ENCODE peak calls at places on chromosomes 11 and 22, in ten cellular contexts. C is AG09319, K is NCI-H1092, B is epithelial cell of proximal tubule, F is iris pigment epithelial cell, A is BJ, O is GM12865, R is left ventricle myocardium inferior, Z is lower leg skin, P is ACHN. H is an unnamed sample.

GRCh38 chr22:32987081-32987631 is 71.0 kb downstream of the SYN3 start:
- DNase-seq in P (no peak), B (no peak), Z (peak), F (peak), C (peak), K (no peak), O (no peak), R (no peak), A (no peak), H (no peak)

GRCh38 chr11:69251639-69252493 is 42.1 kb upstream of the MYEOV start:
- DNase-seq in C (no peak), P (no peak), Z (peak), A (no peak), B (no peak), R (no peak), O (no peak), K (no peak), F (no peak), H (no peak)

GRCh38 chr11:123590296-123590912 is 64.0 kb downstream of the SCN3B start:
- DNase-seq in Z (no peak), O (no peak), C (peak), A (peak), P (peak), R (no peak), B (peak), F (peak), K (no peak), H (peak)

GRCh38 chr11:71064702-71065515 is 187.5 kb downstream of the SHANK2 start:
- DNase-seq in A (no peak), P (no peak), O (no peak), F (no peak), C (no peak), Z (no peak), R (no peak), K (no peak), B (no peak), H (no peak)

GRCh38 chr11:4134844-4135243 is 40.2 kb downstream of the RRM1 start:
- DNase-seq in Z (no peak), P (peak), C (no peak), B (peak), R (no peak), F (peak), K (no peak), A (peak), O (no peak), H (no peak)

GRCh38 chr22:49632199-49633009 is 195.3 kb downstream of the BRD1 start:
- DNase-seq in F (peak), P (peak), K (peak), R (peak), C (no peak), Z (no peak), A (peak), O (no peak), B (peak), H (peak)

GRCh38 chr11:78050964-78051831 is 12.5 kb upstream of the THRSP start:
- DNase-seq in C (no peak), B (no peak), R (no peak), Z (no peak), O (no peak), F (peak), A (peak), K (no peak), P (peak), H (no peak)

GRCh38 chr11:96472085-96472484 is 82.3 kb downstream of the JRKL start:
- DNase-seq in A (no peak), O (peak), K (no peak), R (no peak), Z (no peak), C (no peak), P (no peak), F (no peak), B (no peak), H (no peak)

GRCh38 chr22:24489011-24489410 is 6.1 kb upstream of the UPB1 start:
- DNase-seq in C (no peak), P (no peak), K (no peak), O (no peak), R (no peak), Z (no peak), B (no peak), A (no peak), F (no peak), H (no peak)

GRCh38 chr11:8267280-8267679 is 3.6 kb upstream of the LMO1 start:
- DNase-seq in P (no peak), O (no peak), K (no peak), B (no peak), R (no peak), A (no peak), Z (peak), F (no peak), C (no peak), H (no peak)

GRCh38 chr11:19018901-19019300 is 41.6 kb downstream of the MRGPRX2 start:
- DNase-seq in B (no peak), A (no peak), Z (no peak), O (no peak), K (no peak), P (peak), R (no peak), F (no peak), C (no peak), H (no peak)

GRCh38 chr11:102546427-102546826 is 15.9 kb upstream of the MMP7 start:
- DNase-seq in P (no peak), C (no peak), K (no peak), R (no peak), O (peak), Z (no peak), A (no peak), B (no peak), F (no peak), H (no peak)

GRCh38 chr11:77705195-77705876 is 67.7 kb upstream of the CLNS1A start:
- DNase-seq in O (no peak), Z (no peak), F (peak), R (no peak), C (no peak), A (no peak), P (peak), K (no peak), B (peak), H (no peak)

GRCh38 chr11:129691154-129691553 is 124.5 kb upstream of the TMEM45B start:
- DNase-seq in Z (no peak), B (no peak), K (no peak), F (no peak), C (no peak), O (no peak), A (no peak), P (no peak), R (no peak), H (no peak)

GRCh38 chr11:64536997-64537396 is 54.0 kb upstream of the SLC22A12 start:
- DNase-seq in A (no peak), B (no peak), O (no peak), R (no peak), K (no peak), F (no peak), P (no peak), Z (no peak), C (no peak), H (no peak)

GRCh38 chr11:131691558-131692041 is 321.2 kb downstream of the NTM start:
- DNase-seq in K (peak), Z (peak), F (peak), O (peak), B (no peak), R (no peak), P (no peak), C (no peak), A (no peak), H (no peak)

GRCh38 chr22:43490311-43490710 is 78.5 kb downstream of the MPPED1 start:
- DNase-seq in P (no peak), R (no peak), A (no peak), C (no peak), B (no peak), O (no peak), K (no peak), Z (no peak), F (no peak), H (no peak)

GRCh38 chr22:49080631-49081030 is 747.0 kb downstream of the BRD1 start:
- DNase-seq in K (no peak), P (no peak), O (no peak), A (no peak), B (no peak), F (no peak), Z (peak), R (no peak), C (no peak), H (no peak)

GRCh38 chr11:77776455-77776854 is 44.1 kb downstream of the RSF1 start:
- DNase-seq in O (peak), R (no peak), P (no peak), B (no peak), A (no peak), K (peak), F (no peak), C (no peak), Z (no peak), H (no peak)

GRCh38 chr11:101436511-101437142 is 147.2 kb downstream of the TRPC6 start:
- DNase-seq in O (peak), Z (no peak), P (peak), K (peak), F (peak), R (no peak), C (no peak), A (no peak), B (no peak), H (peak)

GRCh38 chr11:70158201-70158600 is 44.9 kb upstream of the FADD start:
- DNase-seq in F (peak), R (no peak), Z (no peak), O (no peak), B (no peak), K (no peak), C (no peak), P (no peak), A (no peak), H (no peak)

GRCh38 chr11:93842461-93842860 is 8.0 kb downstream of the VSTM5 start:
- DNase-seq in C (peak), A (no peak), B (peak), O (no peak), Z (no peak), K (no peak), R (no peak), F (peak), P (peak), H (peak)

GRCh38 chr22:40238425-40239344 is 61.0 kb downstream of the TNRC6B start:
- DNase-seq in O (peak), K (no peak), C (peak), Z (no peak), A (peak), B (peak), R (no peak), P (peak), F (peak), H (peak)

GRCh38 chr11:106697058-106697457 is 321.2 kb downstream of the GUCY1A2 start:
- DNase-seq in F (peak), A (peak), O (no peak), B (peak), P (no peak), R (no peak), Z (no peak), C (no peak), K (no peak), H (no peak)

GRCh38 chr11:67507242-67507890 is 596 bp downstream of the CDK2AP2 start:
- DNase-seq in K (no peak), Z (peak), P (peak), A (no peak), O (peak), F (no peak), C (no peak), R (peak), B (no peak), H (peak)

GRCh38 chr22:50729391-50730012 is 8.5 kb upstream of the ACR start:
- DNase-seq in P (no peak), A (no peak), Z (peak), F (no peak), O (no peak), B (no peak), R (peak), C (no peak), K (no peak), H (peak)

GRCh38 chr11:111391328-111392124 is 12.5 kb upstream of the POU2AF1 start:
- DNase-seq in K (no peak), Z (no peak), F (no peak), C (no peak), O (peak), B (no peak), P (no peak), A (no peak), R (no peak), H (no peak)

GRCh38 chr11:69954756-69955155 is 123.4 kb upstream of the ANO1 start:
- DNase-seq in C (no peak), B (no peak), Z (no peak), F (no peak), R (no peak), A (no peak), K (no peak), P (no peak), O (no peak), H (no peak)

GRCh38 chr11:73198677-73199076 is 19.4 kb upstream of the P2RY2 start:
- DNase-seq in A (no peak), F (peak), P (peak), B (no peak), K (no peak), R (no peak), O (no peak), C (no peak), Z (peak), H (no peak)

GRCh38 chr22:48079505-48080295 is 1317.2 kb downstream of the TBC1D22A start:
- DNase-seq in O (no peak), Z (no peak), P (no peak), K (no peak), A (no peak), R (no peak), F (no peak), C (no peak), B (no peak), H (no peak)

GRCh38 chr11:122101625-122102291 is 14.3 kb downstream of the BLID start:
- DNase-seq in K (peak), Z (peak), B (no peak), O (no peak), P (no peak), C (peak), A (peak), F (peak), R (peak), H (peak)

GRCh38 chr22:49930596-49931412 is 12.4 kb downstream of the CRELD2 start:
- DNase-seq in C (no peak), A (peak), Z (no peak), B (no peak), R (peak), O (peak), P (peak), K (no peak), F (no peak), H (peak)